ENCODE peak calls at places on chromosomes 16 and 17, in four cellular contexts. T is stimulated activated effector memory CD8-positive, alpha-beta T cell treated with anti-CD3 and anti-CD28 coated beads, Interleukin-12 subunit alpha, Interleukin-12 subunit beta, amount 100 ng/mL, for 72 hours; B is EL; X is non-pigmented ciliary epithelial cell. U is an unnamed sample.
A peak's percentile ranks its signal among the peaks of the same experiment; 100 is the strongest.

GRCh38 chr17:79203016-79203415 is 128.4 kb downstream of the ENGASE start:
- DNase-seq in T (no peak), B (no peak), X (no peak), U (no peak)

GRCh38 chr16:62253926-62254325 is 217.7 kb upstream of the CDH8 start:
- DNase-seq in T (no peak), B (no peak), X (no peak), U (no peak)

GRCh38 chr16:69329369-69330285 is 761 bp downstream of the PDF start:
- DNase-seq in T (no peak), B (peak; percentile 35), X (no peak), U (peak; percentile 7)

GRCh38 chr16:75224281-75224680 is 5.5 kb downstream of the CTRB1 start:
- DNase-seq in T (no peak), B (no peak), X (no peak), U (no peak)

GRCh38 chr17:72126575-72127486 is 6.0 kb downstream of the SOX9 start:
- DNase-seq in T (no peak), B (peak; percentile 80), X (no peak), U (no peak)

GRCh38 chr16:11315499-11315898 is 29.8 kb upstream of the RMI2 start:
- DNase-seq in T (no peak), B (peak; percentile 61), X (peak; percentile 59), U (no peak)

GRCh38 chr16:82340531-82340930 is 170.5 kb upstream of the MPHOSPH6 start:
- DNase-seq in T (no peak), B (no peak), X (no peak), U (no peak)

GRCh38 chr16:86854058-86854621 is 275.8 kb downstream of the FOXL1 start:
- DNase-seq in T (no peak), B (peak; percentile 75), X (peak; percentile 40), U (no peak)

GRCh38 chr17:82443465-82444283 is 6.9 kb downstream of the CYBC1 start:
- DNase-seq in T (no peak), B (no peak), X (no peak), U (no peak)

U was measured in activated B cell treated with CpG ODN at 0.5 μM for 24 hours.